ENCODE peak calls at places on chromosome 17, in five cellular contexts. One of them, this sample, is unnamed.
A peak's percentile ranks its signal among the peaks of the same experiment; 100 is the strongest.

GRCh38 chr17:39687101-39687545 is 734 bp downstream of the PGAP3 start:
- DNase-seq in transverse colon: no peak
- DNase-seq in uterus: no peak
- DNase-seq in body of pancreas: no peak
- DNase-seq in thyroid gland: no peak
- DNase-seq in this sample: no peak

GRCh38 chr17:38713456-38713855 is 8.4 kb downstream of the MLLT6 start:
- DNase-seq in transverse colon: no peak
- DNase-seq in thyroid gland: no peak
- DNase-seq in body of pancreas: no peak
- DNase-seq in uterus: no peak
- DNase-seq in this sample: no peak

GRCh38 chr17:27882162-27882840 is 10.9 kb downstream of the LYRM9 start:
- DNase-seq in thyroid gland: no peak
- DNase-seq in body of pancreas: no peak
- DNase-seq in uterus: no peak
- DNase-seq in transverse colon: no peak
- DNase-seq in this sample: no peak

GRCh38 chr17:72514888-72515287 is 394.1 kb downstream of the SOX9 start:
- DNase-seq in transverse colon: no peak
- DNase-seq in body of pancreas: peak; percentile 57
- DNase-seq in uterus: peak; percentile 35
- DNase-seq in thyroid gland: peak; percentile 34
- DNase-seq in this sample: no peak

GRCh38 chr17:50375858-50376538 is 3.0 kb downstream of the EME1 start:
- DNase-seq in transverse colon: no peak
- DNase-seq in body of pancreas: no peak
- DNase-seq in thyroid gland: no peak
- DNase-seq in uterus: no peak
- DNase-seq in this sample: no peak

GRCh38 chr17:68288804-68289203 is 2.1 kb downstream of the SLC16A6 start:
- DNase-seq in thyroid gland: no peak
- DNase-seq in body of pancreas: no peak
- DNase-seq in transverse colon: peak; percentile 11
- DNase-seq in uterus: no peak
- DNase-seq in this sample: no peak

GRCh38 chr17:67585077-67585602 is 132.6 kb upstream of the NOL11 start:
- DNase-seq in uterus: no peak
- DNase-seq in body of pancreas: no peak
- DNase-seq in thyroid gland: no peak
- DNase-seq in transverse colon: no peak
- DNase-seq in this sample: peak; percentile 10

GRCh38 chr17:68646626-68647526 is 45.7 kb upstream of the FAM20A start:
- DNase-seq in body of pancreas: no peak
- DNase-seq in transverse colon: no peak
- DNase-seq in uterus: no peak
- DNase-seq in thyroid gland: no peak
- DNase-seq in this sample: no peak

GRCh38 chr17:32503251-32504165 is 16.7 kb downstream of the CDK5R1 start:
- DNase-seq in transverse colon: peak; percentile 36
- DNase-seq in body of pancreas: no peak
- DNase-seq in thyroid gland: no peak
- DNase-seq in uterus: no peak
- DNase-seq in this sample: no peak

GRCh38 chr17:77332981-77333685 is 192.4 kb downstream of the SEC14L1 start:
- DNase-seq in thyroid gland: peak; percentile 4
- DNase-seq in transverse colon: no peak
- DNase-seq in body of pancreas: no peak
- DNase-seq in uterus: peak; percentile 13
- DNase-seq in this sample: peak; percentile 77

GRCh38 chr17:82528484-82529265 is 9.1 kb downstream of the FOXK2 start:
- DNase-seq in uterus: peak; percentile 46
- DNase-seq in body of pancreas: peak; percentile 64
- DNase-seq in transverse colon: peak; percentile 66
- DNase-seq in thyroid gland: peak; percentile 78
- DNase-seq in this sample: peak; percentile 63

GRCh38 chr17:35222452-35222851 is 20.4 kb upstream of the SLFN5 start:
- DNase-seq in uterus: no peak
- DNase-seq in body of pancreas: no peak
- DNase-seq in transverse colon: no peak
- DNase-seq in thyroid gland: no peak
- DNase-seq in this sample: no peak

GRCh38 chr17:40558651-40559015 is 6.6 kb downstream of the CCR7 start:
- DNase-seq in body of pancreas: no peak
- DNase-seq in thyroid gland: no peak
- DNase-seq in uterus: no peak
- DNase-seq in transverse colon: no peak
- DNase-seq in this sample: no peak

GRCh38 chr17:65181237-65182061 is 44.3 kb downstream of the RGS9 start:
- DNase-seq in transverse colon: no peak
- DNase-seq in uterus: no peak
- DNase-seq in body of pancreas: no peak
- DNase-seq in thyroid gland: no peak
- DNase-seq in this sample: no peak

GRCh38 chr17:15273141-15273793 is 8.1 kb upstream of the PMP22 start:
- DNase-seq in body of pancreas: no peak
- DNase-seq in thyroid gland: no peak
- DNase-seq in uterus: no peak
- DNase-seq in transverse colon: no peak
- DNase-seq in this sample: peak; percentile 91

GRCh38 chr17:75697651-75698291 is 23.5 kb upstream of the ITGB4 start:
- DNase-seq in thyroid gland: no peak
- DNase-seq in body of pancreas: peak; percentile 82
- DNase-seq in transverse colon: peak; percentile 46
- DNase-seq in uterus: no peak
- DNase-seq in this sample: peak; percentile 92

GRCh38 chr17:61766520-61766919 is 96.8 kb downstream of the BRIP1 start:
- DNase-seq in thyroid gland: no peak
- DNase-seq in body of pancreas: no peak
- DNase-seq in uterus: no peak
- DNase-seq in transverse colon: no peak
- DNase-seq in this sample: no peak

GRCh38 chr17:354651-355556 is 2.3 kb upstream of the RPH3AL start:
- DNase-seq in body of pancreas: no peak
- DNase-seq in transverse colon: no peak
- DNase-seq in uterus: no peak
- DNase-seq in thyroid gland: peak; percentile 66
- DNase-seq in this sample: no peak

GRCh38 chr17:61809816-61810392 is 53.4 kb downstream of the BRIP1 start:
- DNase-seq in transverse colon: no peak
- DNase-seq in uterus: no peak
- DNase-seq in thyroid gland: no peak
- DNase-seq in body of pancreas: no peak
- DNase-seq in this sample: no peak

GRCh38 chr17:81518785-81519283 is 6.2 kb upstream of the ACTG1 start:
- DNase-seq in body of pancreas: peak; percentile 69
- DNase-seq in thyroid gland: peak; percentile 73
- DNase-seq in transverse colon: peak; percentile 78
- DNase-seq in uterus: peak; percentile 55
- DNase-seq in this sample: no peak

DNA sequence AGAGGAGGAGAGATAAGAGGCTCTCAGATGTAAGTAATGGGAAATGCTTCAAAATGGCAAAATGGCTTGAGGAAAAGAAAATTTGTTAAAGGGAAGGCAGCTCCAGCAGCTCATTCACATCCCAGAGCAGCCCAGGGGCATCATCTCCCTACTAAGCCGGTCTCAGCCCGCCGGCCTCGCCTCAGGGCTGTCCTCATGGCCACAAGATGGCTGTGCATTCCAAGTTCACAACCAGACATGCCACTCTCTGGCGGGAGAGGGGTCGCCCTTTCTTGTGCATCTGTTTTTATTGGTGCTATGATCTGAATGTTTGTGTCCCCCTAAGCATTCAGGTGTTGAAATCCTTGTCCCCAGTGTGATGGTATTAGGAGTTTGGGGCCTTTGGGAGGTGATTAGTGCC is 13.5 kb upstream of the SLC47A2 start:
- DNase-seq in thyroid gland: no peak
- DNase-seq in body of pancreas: no peak
- DNase-seq in transverse colon: no peak
- DNase-seq in uterus: no peak
- DNase-seq in this sample: no peak
- H3K4me3 ChIP-seq in thyroid gland: no peak overlapping the region
- H3K4me3 ChIP-seq in body of pancreas: no peak overlapping the region
- H3K4me3 ChIP-seq in transverse colon: no peak overlapping the region
- H3K4me3 ChIP-seq in uterus: no peak overlapping the region
- H3K4me3 ChIP-seq in this sample: no peak overlapping the region

GRCh38 chr17:48541036-48541573 is 3.8 kb downstream of the HOXB2 start:
- DNase-seq in transverse colon: no peak
- DNase-seq in body of pancreas: no peak
- DNase-seq in uterus: no peak
- DNase-seq in thyroid gland: no peak
- DNase-seq in this sample: no peak
- H3K27me3 ChIP-seq in transverse colon: peaks cover 17% of the 10 kb centered on the region
- H3K27me3 ChIP-seq in body of pancreas: no peaks in the 10 kb centered on the region
- H3K27me3 ChIP-seq in uterus: no peaks in the 10 kb centered on the region
- H3K27me3 ChIP-seq in thyroid gland: peaks cover 31% of the 10 kb centered on the region
- H3K27me3 ChIP-seq in this sample: no peaks in the 10 kb centered on the region

GRCh38 chr17:48162946-48163506 is 55.5 kb downstream of the SNX11 start:
- DNase-seq in uterus: no peak
- DNase-seq in thyroid gland: no peak
- DNase-seq in body of pancreas: peak; percentile 60
- DNase-seq in transverse colon: peak; percentile 11
- DNase-seq in this sample: peak; percentile 77

GRCh38 chr17:48160177-48160967 is 52.8 kb downstream of the SNX11 start:
- DNase-seq in uterus: no peak
- DNase-seq in thyroid gland: peak; percentile 9
- DNase-seq in body of pancreas: peak; percentile 76
- DNase-seq in transverse colon: peak; percentile 33
- DNase-seq in this sample: no peak

GRCh38 chr17:48163809-48164208 is 56.2 kb downstream of the SNX11 start:
- DNase-seq in body of pancreas: no peak
- DNase-seq in thyroid gland: no peak
- DNase-seq in uterus: no peak
- DNase-seq in transverse colon: no peak
- DNase-seq in this sample: no peak

GRCh38 chr17:48162305-48162934 is 54.9 kb downstream of the SNX11 start:
- DNase-seq in body of pancreas: peak; percentile 56
- DNase-seq in uterus: no peak
- DNase-seq in transverse colon: no peak
- DNase-seq in thyroid gland: no peak
- DNase-seq in this sample: no peak

GRCh38 chr17:48161127-48161905 is 53.8 kb downstream of the SNX11 start:
- DNase-seq in transverse colon: no peak
- DNase-seq in uterus: no peak
- DNase-seq in thyroid gland: no peak
- DNase-seq in body of pancreas: no peak
- DNase-seq in this sample: no peak
- H3K4me3 ChIP-seq in transverse colon: no peak overlapping the region
- H3K4me3 ChIP-seq in uterus: no peak overlapping the region
- H3K4me3 ChIP-seq in thyroid gland: no peak overlapping the region
- H3K4me3 ChIP-seq in body of pancreas: no peak overlapping the region
- H3K4me3 ChIP-seq in this sample: no peak overlapping the region

GRCh38 chr17:29024456-29024952 is 18.4 kb upstream of the PIPOX start:
- DNase-seq in thyroid gland: no peak
- DNase-seq in uterus: no peak
- DNase-seq in transverse colon: no peak
- DNase-seq in body of pancreas: no peak
- DNase-seq in this sample: no peak
- H3K27me3 ChIP-seq in thyroid gland: no peaks in the 10 kb centered on the region
- H3K27me3 ChIP-seq in uterus: no peaks in the 10 kb centered on the region
- H3K27me3 ChIP-seq in transverse colon: peaks cover 52% of the 10 kb centered on the region
- H3K27me3 ChIP-seq in body of pancreas: no peaks in the 10 kb centered on the region
- H3K27me3 ChIP-seq in this sample: peaks cover 60% of the 10 kb centered on the region

GRCh38 chr17:63832455-63832854 is 5.0 kb upstream of the FTSJ3 start:
- DNase-seq in transverse colon: no peak
- DNase-seq in thyroid gland: no peak
- DNase-seq in uterus: no peak
- DNase-seq in body of pancreas: no peak
- DNase-seq in this sample: no peak

GRCh38 chr17:63833741-63834373 is 6.4 kb upstream of the FTSJ3 start:
- DNase-seq in uterus: no peak
- DNase-seq in transverse colon: no peak
- DNase-seq in thyroid gland: no peak
- DNase-seq in body of pancreas: no peak
- DNase-seq in this sample: peak; percentile 41

GRCh38 chr17:63832014-63832413 is 4.6 kb upstream of the FTSJ3 start:
- DNase-seq in body of pancreas: no peak
- DNase-seq in transverse colon: no peak
- DNase-seq in thyroid gland: no peak
- DNase-seq in uterus: no peak
- DNase-seq in this sample: no peak

GRCh38 chr17:63834431-63835166 is 7.1 kb upstream of the FTSJ3 start:
- DNase-seq in body of pancreas: peak; percentile 59
- DNase-seq in transverse colon: no peak
- DNase-seq in thyroid gland: peak; percentile 88
- DNase-seq in uterus: no peak
- DNase-seq in this sample: peak; percentile 91

DNA sequence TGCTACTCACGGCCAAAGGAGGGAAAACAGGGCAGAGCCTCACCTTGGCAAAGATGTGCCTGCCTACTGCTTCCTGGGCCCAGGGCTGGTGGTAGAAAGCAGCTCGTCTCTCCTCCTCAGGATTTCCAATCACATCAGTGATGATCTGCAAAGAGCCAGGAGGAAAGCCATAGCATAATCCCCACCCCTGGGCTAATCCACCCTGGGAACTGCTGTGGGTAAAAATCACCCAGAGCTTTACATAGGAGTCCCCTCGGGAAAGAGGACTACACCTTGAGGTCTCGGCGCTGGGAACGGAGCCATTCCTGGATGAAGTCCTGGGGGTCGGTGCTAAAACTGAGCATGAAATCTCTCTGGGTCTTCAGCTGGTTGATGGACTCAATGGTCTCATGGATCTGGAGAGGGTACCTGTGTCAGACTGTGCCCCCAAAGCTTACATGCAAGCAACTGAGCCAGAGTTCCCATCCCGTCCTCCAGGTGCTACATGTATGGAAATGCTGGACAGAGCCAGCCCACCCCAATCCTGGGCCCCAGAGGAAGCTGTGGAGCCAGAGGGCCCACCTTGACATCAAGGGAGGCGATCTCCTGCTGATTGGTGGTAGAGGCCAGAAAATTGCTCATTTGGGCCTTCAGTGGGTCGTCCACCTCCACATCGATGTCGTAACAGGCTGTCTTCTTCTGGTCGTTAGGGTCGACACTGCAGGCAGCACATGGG is 5.7 kb upstream of the FTSJ3 start:
- DNase-seq in uterus: no peak
- DNase-seq in body of pancreas: no peak
- DNase-seq in thyroid gland: no peak
- DNase-seq in transverse colon: no peak
- DNase-seq in this sample: no peak
- H3K4me3 ChIP-seq in uterus: no peak overlapping the region
- H3K4me3 ChIP-seq in body of pancreas: no peak overlapping the region
- H3K4me3 ChIP-seq in thyroid gland: no peak overlapping the region
- H3K4me3 ChIP-seq in transverse colon: no peak overlapping the region
- H3K4me3 ChIP-seq in this sample: no peak overlapping the region

This sample was measured in SJSA1.